ENCODE peak calls at places on chromosome 20, in six cellular contexts. L is CD4-positive, alpha-beta memory T cell; V is stimulated activated CD4-positive, alpha-beta T cell treated with anti-CD3 and anti-CD28 coated beads, Interleukin-2, amount 100 ng/mL, for 48 hours; N is stimulated activated CD8-positive, alpha-beta memory T cell treated with anti-CD3 and anti-CD28 coated beads, Interleukin-4, amount 100 ng/mL, for 48 hours; U is HEK293T; M is NCI-H460. W is an unnamed sample.

GRCh38 chr20:31565699-31566331 is 39.3 kb upstream of the ID1 start:
- DNase-seq in N (no peak), V (no peak), U (no peak), M (no peak), L (no peak), W (no peak)

GRCh38 chr20:9514461-9515210 is at the start of gene LAMP5:
- DNase-seq in L (no peak), M (no peak), V (no peak), N (no peak), U (peak), W (no peak)

GRCh38 chr20:6533321-6533720 is 234.2 kb upstream of the BMP2 start:
- DNase-seq in L (no peak), M (no peak), N (no peak), U (no peak), V (no peak), W (no peak)

GRCh38 chr20:19073584-19074198 is 138.8 kb upstream of the SLC24A3 start:
- DNase-seq in N (no peak), V (no peak), M (no peak), L (no peak), U (peak), W (peak)

GRCh38 chr20:36102809-36103596 is 51.5 kb upstream of the EPB41L1 start:
- DNase-seq in M (no peak), U (no peak), N (no peak), V (no peak), L (no peak), W (no peak)

GRCh38 chr20:16801919-16802651 is 53.9 kb downstream of the OTOR start:
- DNase-seq in V (peak), U (peak), N (peak), M (peak), L (peak), W (peak)

GRCh38 chr20:60057866-60058807 is 99.9 kb downstream of the CDH26 start:
- DNase-seq in M (no peak), V (no peak), N (peak), U (peak), L (peak), W (no peak)

GRCh38 chr20:46350201-46350985 is 42.1 kb upstream of the CDH22 start:
- DNase-seq in U (no peak), M (peak), V (no peak), L (no peak), N (peak), W (no peak)

GRCh38 chr20:57006411-57007170 is 259.9 kb downstream of the BMP7 start:
- DNase-seq in N (no peak), U (no peak), M (no peak), V (no peak), L (no peak), W (no peak)

GRCh38 chr20:36645998-36646397 is at the start of gene SLA2:
- DNase-seq in N (peak), M (no peak), V (peak), U (no peak), L (peak), W (no peak)

GRCh38 chr20:62837790-62838458 is 21.1 kb downstream of the COL9A3 start:
- DNase-seq in M (no peak), V (no peak), L (no peak), U (no peak), N (no peak), W (no peak)

GRCh38 chr20:1341561-1342265 is 12.8 kb upstream of the SDCBP2 start:
- DNase-seq in L (no peak), N (no peak), V (no peak), M (no peak), U (no peak), W (no peak)

GRCh38 chr20:19757973-19758887 is at the start of gene RIN2:
- DNase-seq in N (peak), V (no peak), M (peak), U (peak), L (no peak), W (peak)

GRCh38 chr20:56348306-56348695 is 10.5 kb upstream of the FAM210B start:
- DNase-seq in L (no peak), U (no peak), N (no peak), V (no peak), M (peak), W (peak)

GRCh38 chr20:54107181-54107580 is 36.8 kb upstream of the BCAS1 start:
- DNase-seq in N (no peak), V (no peak), U (no peak), L (no peak), M (no peak), W (no peak)

GRCh38 chr20:48181536-48181935 is 396.3 kb upstream of the SULF2 start:
- DNase-seq in N (no peak), L (no peak), V (no peak), U (peak), M (no peak), W (no peak)

GRCh38 chr20:37879003-37879599 is 23.8 kb upstream of the VSTM2L start:
- DNase-seq in N (no peak), U (peak), M (no peak), L (no peak), V (no peak), W (no peak)

GRCh38 chr20:49543858-49544437 is 24.0 kb downstream of the PTGIS start:
- DNase-seq in M (no peak), N (no peak), V (no peak), U (no peak), L (no peak), W (no peak)

GRCh38 chr20:57791946-57792328 is 82.1 kb upstream of the PMEPA1 start:
- DNase-seq in L (no peak), M (no peak), V (no peak), U (no peak), N (no peak), W (no peak)

GRCh38 chr20:2794202-2794748 is 6.2 kb downstream of the CPXM1 start:
- DNase-seq in U (no peak), V (no peak), M (no peak), L (no peak), N (no peak), W (no peak)

GRCh38 chr20:62688855-62689460 is 19.7 kb upstream of the NTSR1 start:
- DNase-seq in N (no peak), V (no peak), M (no peak), L (no peak), U (no peak), W (no peak)